ENCODE peak calls at places on chromosomes 11 and 22, in five cellular contexts. L, I, S, D and Y are unnamed samples.

GRCh38 chr11:128210148-128210940 is 377.0 kb downstream of the ETS1 start:
- DNase-seq in L (no peak), I (no peak), S (no peak), D (peak), Y (no peak)

GRCh38 chr22:46734830-46735453 is 3.1 kb downstream of the CERK start:
- DNase-seq in L (no peak), I (peak), S (no peak), D (no peak), Y (no peak)

GRCh38 chr11:69087811-69088210 is 39.1 kb downstream of the TPCN2 start:
- DNase-seq in L (no peak), I (no peak), S (no peak), D (no peak), Y (no peak)

GRCh38 chr11:65225284-65226102 is 36.3 kb upstream of the POLA2 start:
- DNase-seq in L (peak), I (peak), S (no peak), D (peak), Y (peak)

GRCh38 chr11:60209977-60210376 is 27.1 kb upstream of the MS4A6A start:
- DNase-seq in L (no peak), I (no peak), S (no peak), D (no peak), Y (no peak)

GRCh38 chr22:42397332-42398246 is 34.6 kb downstream of the NFAM1 start:
- DNase-seq in L (peak), I (peak), S (no peak), D (no peak), Y (peak)

GRCh38 chr11:44453871-44454270 is 111.6 kb upstream of the CD82 start:
- DNase-seq in L (no peak), I (no peak), S (no peak), D (no peak), Y (no peak)

GRCh38 chr11:72119188-72119587 is 6.7 kb upstream of the ANAPC15 start:
- DNase-seq in L (no peak), I (no peak), S (no peak), D (no peak), Y (no peak)

GRCh38 chr11:47399860-47400812 is 8.3 kb upstream of the SLC39A13 start:
- DNase-seq in L (no peak), I (peak), S (no peak), D (no peak), Y (no peak)

GRCh38 chr11:72723508-72723907 is 28.7 kb downstream of the ARAP1 start:
- DNase-seq in L (no peak), I (no peak), S (no peak), D (no peak), Y (no peak)

GRCh38 chr11:70637949-70638598 is 239.7 kb downstream of the CTTN start:
- DNase-seq in L (no peak), I (no peak), S (no peak), D (no peak), Y (no peak)

GRCh38 chr11:111541209-111542061 is 915 bp downstream of the LAYN start:
- DNase-seq in L (peak), I (peak), S (peak), D (peak), Y (no peak)

GRCh38 chr22:29306175-29306829 is at the start of gene GAS2L1:
- DNase-seq in L (peak), I (peak), S (no peak), D (peak), Y (peak)

GRCh38 chr11:59193741-59194140 is 19.0 kb downstream of the MPEG1 start:
- DNase-seq in L (no peak), I (no peak), S (no peak), D (no peak), Y (no peak)

GRCh38 chr11:74306440-74307175 is 4.8 kb downstream of the P4HA3 start:
- DNase-seq in L (no peak), I (no peak), S (no peak), D (no peak), Y (no peak)

GRCh38 chr11:74307409-74307808 is 4.0 kb downstream of the P4HA3 start:
- DNase-seq in L (no peak), I (no peak), S (no peak), D (peak), Y (no peak)

GRCh38 chr11:74310857-74311256 is 583 bp downstream of the P4HA3 start:
- DNase-seq in L (no peak), I (no peak), S (no peak), D (no peak), Y (no peak)

GRCh38 chr11:74312321-74312720 is 881 bp upstream of the P4HA3 start:
- DNase-seq in L (no peak), I (no peak), S (no peak), D (no peak), Y (no peak)

DNA sequence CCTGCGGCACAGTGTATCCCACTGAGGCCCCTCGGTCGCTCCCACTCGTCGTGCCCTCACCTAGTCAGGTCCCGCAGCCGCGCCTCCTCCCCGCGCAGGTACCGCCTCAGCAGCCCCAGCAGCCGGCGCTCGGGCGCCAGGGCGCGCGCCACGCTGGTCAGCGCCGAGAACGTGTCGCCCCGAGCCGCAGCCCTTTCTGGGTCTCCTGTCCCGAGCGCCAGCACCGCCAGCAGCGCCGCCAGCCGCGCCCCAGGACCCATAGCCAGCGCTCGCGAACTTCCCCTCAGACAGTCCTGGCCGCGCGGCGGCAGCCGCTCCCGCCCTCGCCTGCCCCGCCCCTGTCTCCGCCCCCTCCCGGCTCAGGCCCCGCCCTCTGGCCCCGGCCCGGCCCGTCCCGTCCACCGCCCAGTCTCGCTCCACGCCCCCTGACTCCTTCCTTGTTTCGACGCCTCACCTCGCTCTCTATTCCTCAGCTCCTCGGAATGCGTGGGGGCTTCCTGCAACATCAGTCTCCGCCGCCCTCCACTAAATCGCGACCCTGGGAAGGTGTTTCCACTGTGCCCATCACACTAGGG is at the start of gene P4HA3:
- DNase-seq in L (peak), I (peak), S (no peak), D (peak), Y (peak)
- TF ChIP-seq CTCF in L (no peak), I (no peak), S (no peak), D (no peak), Y (no peak)

DNA sequence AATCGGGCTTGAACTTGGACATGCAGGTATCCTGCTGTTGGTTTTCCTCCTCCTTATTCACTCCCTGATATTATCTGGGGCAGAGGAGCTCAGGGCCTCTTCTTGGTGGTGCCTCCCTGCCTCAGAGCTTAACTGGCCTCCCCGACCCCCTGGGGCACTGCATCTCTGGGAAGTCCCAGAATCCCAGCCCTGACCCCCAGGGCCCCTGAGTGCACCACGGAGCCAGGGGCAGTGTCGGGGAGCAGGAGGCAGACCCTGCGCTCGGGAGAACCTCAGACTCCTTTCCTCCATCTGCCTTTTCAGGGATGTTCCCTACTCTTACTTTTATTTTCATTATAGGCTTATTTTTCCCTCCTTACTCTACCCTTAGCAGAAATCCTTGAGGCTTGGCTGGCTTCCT is 537.0 kb downstream of the BRD1 start:
- DNase-seq in L (peak), I (peak), S (no peak), D (no peak), Y (peak)
- TF ChIP-seq CTCF in L (no peak), I (no peak), S (no peak), D (no peak), Y (no peak)

DNA sequence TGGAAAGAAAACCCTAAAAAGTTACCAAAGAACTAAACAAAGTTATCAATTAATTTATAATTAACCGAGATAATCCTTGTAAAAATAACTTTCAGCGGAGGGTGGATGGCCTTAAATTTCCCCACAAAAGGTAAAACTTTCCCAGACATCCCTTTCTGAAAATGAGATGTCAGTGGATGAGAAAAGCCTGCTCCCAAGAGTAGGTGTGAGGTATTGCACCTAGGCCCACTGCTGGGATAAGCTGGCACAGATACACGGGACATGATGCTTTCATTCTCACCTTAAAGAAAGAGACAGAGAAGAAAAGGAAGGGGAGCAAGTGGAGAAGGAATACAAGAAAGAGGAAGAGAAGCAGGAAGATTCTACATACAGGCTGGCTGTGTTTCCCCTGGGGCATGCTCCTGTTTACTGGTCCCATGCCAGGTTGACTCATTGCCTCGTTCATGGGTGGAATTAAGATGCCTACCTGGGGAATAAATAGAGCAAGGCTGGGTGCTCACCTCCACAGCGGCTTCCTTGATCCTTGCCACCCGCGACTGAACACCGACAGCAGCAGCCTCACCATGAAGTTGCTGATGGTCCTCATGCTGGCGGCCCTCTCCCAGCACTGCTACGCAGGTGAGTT is at the start of gene SCGB2A2:
- DNase-seq in L (no peak), I (no peak), S (no peak), D (no peak), Y (no peak)
- TF ChIP-seq CTCF in L (no peak), I (no peak), S (no peak), D (peak), Y (no peak)

DNA sequence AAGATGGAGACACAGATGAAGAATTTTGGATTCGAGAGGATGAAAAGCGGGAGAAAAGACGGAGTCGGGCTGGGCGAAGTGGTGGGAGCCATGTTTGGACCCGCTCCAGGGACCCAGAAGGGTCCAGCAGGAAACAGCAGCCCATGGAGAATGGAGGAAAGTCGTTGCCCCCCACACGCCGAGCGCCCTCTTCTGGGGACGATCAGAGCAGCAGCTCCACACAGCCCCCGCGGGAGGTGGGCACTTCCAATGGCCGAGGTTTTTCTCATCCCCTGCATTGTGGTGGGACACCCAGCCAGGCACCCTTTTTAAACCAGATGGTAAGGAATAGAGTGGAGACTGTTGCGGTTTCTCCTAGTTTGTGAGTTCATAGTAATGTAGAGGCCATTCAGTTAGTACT is 22.8 kb upstream of the SLC25A18 start:
- DNase-seq in L (no peak), I (no peak), S (no peak), D (no peak), Y (no peak)
- TF ChIP-seq CTCF in L (no peak), I (no peak), S (no peak), D (peak), Y (no peak)

DNA sequence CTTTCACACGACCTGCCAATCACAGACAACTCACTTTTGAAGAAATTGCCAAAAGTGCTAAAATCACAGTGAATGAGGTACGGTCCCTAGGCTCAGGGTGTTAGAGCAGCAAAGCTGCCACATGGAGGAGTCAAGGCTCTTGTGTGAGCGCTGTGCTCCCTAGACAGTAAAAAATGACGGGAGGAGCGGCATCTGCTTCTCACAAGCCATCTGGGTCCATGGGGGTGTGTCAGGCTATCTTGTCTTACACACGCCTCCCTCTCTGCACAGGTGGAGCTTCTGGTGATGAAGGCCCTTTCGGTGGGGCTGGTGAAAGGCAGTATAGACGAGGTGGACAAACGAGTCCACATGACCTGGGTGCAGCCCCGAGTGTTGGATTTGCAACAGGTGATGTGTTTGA is 14.8 kb downstream of the PSMD13 start:
- DNase-seq in L (no peak), I (no peak), S (no peak), D (no peak), Y (no peak)
- TF ChIP-seq CTCF in L (no peak), I (no peak), S (no peak), D (no peak), Y (no peak)

DNA sequence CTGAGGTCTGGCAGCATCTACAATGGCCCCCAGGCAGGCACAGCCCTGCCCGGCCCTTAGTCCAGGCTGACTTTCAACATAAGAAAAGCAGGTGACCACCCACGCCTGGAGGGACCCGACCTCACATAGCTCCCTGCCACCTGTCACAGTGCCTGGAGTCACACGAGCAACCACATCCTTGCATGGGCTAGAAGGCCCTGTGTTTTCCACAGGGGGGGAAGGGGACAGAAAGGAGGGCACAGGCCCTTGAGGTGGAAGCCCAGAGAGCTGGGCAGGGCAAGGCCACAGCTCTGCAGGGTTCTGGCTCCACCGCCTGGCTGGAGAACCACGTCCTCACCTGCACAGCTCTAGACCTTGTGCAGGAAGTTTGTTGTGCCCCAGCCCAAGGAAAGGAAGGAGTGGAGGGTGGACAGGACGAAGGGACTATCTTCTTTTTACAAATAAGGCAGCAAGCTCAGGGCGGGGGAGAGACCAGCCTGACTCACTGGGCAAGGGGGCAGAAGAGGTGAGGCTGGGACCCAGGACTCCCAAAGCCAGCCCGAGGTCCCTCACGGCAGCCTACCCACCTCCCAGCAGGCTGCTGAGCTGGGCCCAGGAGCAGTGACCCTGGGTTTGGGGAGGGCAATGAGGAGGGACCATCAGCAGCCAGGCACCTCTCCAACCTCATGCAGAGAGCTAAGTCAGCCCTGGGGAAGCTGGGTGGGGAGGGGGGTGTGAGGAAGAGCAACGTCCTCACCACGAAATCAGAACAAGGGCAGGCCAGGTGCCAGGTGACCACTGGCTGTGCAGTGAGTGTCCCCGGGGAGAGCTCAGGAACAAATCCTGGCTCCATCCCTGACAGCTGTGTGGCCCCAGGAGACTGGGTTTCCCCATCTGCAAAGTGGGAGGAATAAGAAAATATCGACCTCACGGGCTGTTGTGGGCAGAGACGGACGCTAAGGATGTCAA is 4.3 kb downstream of the C1QTNF6 start:
- DNase-seq in L (no peak), I (peak), S (no peak), D (no peak), Y (no peak)
- TF ChIP-seq CTCF in L (no peak), I (no peak), S (no peak), D (no peak), Y (no peak)